ENCODE peak calls at places on chromosomes 6 and 20, in six cellular contexts. N is right lobe of liver, S is IMR-90, B is A549, E is esophagus squamous epithelium, J is heart left ventricle. O is an unnamed sample. For H3K9me3, the result is how much of the 10 kb centered on the place peaks cover.

GRCh38 chr6:71294121-71294523 is 5.5 kb downstream of the OGFRL1 start:
- DNase-seq in N (no peak), S (peak), B (no peak), E (no peak), J (no peak), O (no peak)

GRCh38 chr20:13220857-13221297 is at the start of gene ISM1:
- DNase-seq in N (peak), S (no peak), B (peak), E (no peak), J (peak), O (no peak)

GRCh38 chr6:35280903-35281302 is 16.7 kb upstream of the DEF6 start:
- DNase-seq in N (no peak), S (peak), B (no peak), E (no peak), J (no peak), O (no peak)

GRCh38 chr20:37535443-37536132 is 7.9 kb upstream of the BLCAP start:
- DNase-seq in N (peak), S (no peak), B (no peak), E (no peak), J (no peak), O (no peak)

GRCh38 chr6:49463612-49463967 is 420 bp downstream of the CENPQ start:
- DNase-seq in N (no peak), S (no peak), B (no peak), E (no peak), J (no peak), O (no peak)

GRCh38 chr6:17580518-17581048 is 19.5 kb upstream of the FAM8A1 start:
- DNase-seq in N (no peak), S (no peak), B (peak), E (no peak), J (peak), O (no peak)

GRCh38 chr20:1034420-1034799 is 32.3 kb upstream of the RSPO4 start:
- DNase-seq in N (no peak), S (no peak), B (no peak), E (no peak), J (no peak), O (no peak)

GRCh38 chr20:11246251-11246775 is 572.5 kb upstream of the JAG1 start:
- DNase-seq in N (no peak), S (no peak), B (no peak), E (no peak), J (no peak), O (no peak)

GRCh38 chr20:14582855-14583254 is 245.4 kb upstream of the FLRT3 start:
- DNase-seq in N (no peak), S (no peak), B (peak), E (no peak), J (no peak), O (no peak)

GRCh38 chr20:53028337-53029007 is 56.3 kb downstream of the TSHZ2 start:
- DNase-seq in N (no peak), S (no peak), B (no peak), E (no peak), J (no peak), O (no peak)

GRCh38 chr20:15763344-15763743 is 809.9 kb downstream of the KIF16B start:
- DNase-seq in N (no peak), S (peak), B (no peak), E (no peak), J (no peak), O (no peak)

GRCh38 chr6:38244873-38245272 is 394.9 kb downstream of the BTBD9 start:
- DNase-seq in N (no peak), S (no peak), B (no peak), E (no peak), J (no peak), O (no peak)

GRCh38 chr6:15901141-15902115 is 227.5 kb upstream of the MYLIP start:
- DNase-seq in N (no peak), S (no peak), B (no peak), E (no peak), J (no peak), O (peak)

GRCh38 chr20:5735845-5736530 is 14.2 kb upstream of the SHLD1 start:
- DNase-seq in N (no peak), S (peak), B (peak), E (no peak), J (no peak), O (no peak)

GRCh38 chr20:32678948-32679347 is 5.2 kb upstream of the C20orf203 start:
- DNase-seq in N (peak), S (peak), B (no peak), E (no peak), J (no peak), O (no peak)

GRCh38 chr6:142601427-142601826 is 299.6 kb downstream of the ADGRG6 start:
- DNase-seq in N (no peak), S (no peak), B (no peak), E (no peak), J (no peak), O (no peak)

GRCh38 chr20:53795170-53795569 is 201.5 kb upstream of the ZNF217 start:
- DNase-seq in N (no peak), S (peak), B (no peak), E (no peak), J (no peak), O (no peak)

GRCh38 chr20:45419188-45420091 is 3.5 kb downstream of the PIGT start:
- DNase-seq in N (peak), S (peak), B (peak), E (no peak), J (no peak), O (peak)

GRCh38 chr6:165876568-165876967 is 213.5 kb upstream of the PDE10A start:
- DNase-seq in N (peak), S (peak), B (no peak), E (no peak), J (no peak), O (peak)

GRCh38 chr6:17962436-17963031 is 24.9 kb downstream of the KIF13A start:
- DNase-seq in N (no peak), S (peak), B (peak), E (no peak), J (peak), O (peak)

GRCh38 chr20:32216396-32217142 is 8.9 kb downstream of the POFUT1 start:
- DNase-seq in N (peak), S (no peak), B (no peak), E (no peak), J (no peak), O (no peak)

DNA sequence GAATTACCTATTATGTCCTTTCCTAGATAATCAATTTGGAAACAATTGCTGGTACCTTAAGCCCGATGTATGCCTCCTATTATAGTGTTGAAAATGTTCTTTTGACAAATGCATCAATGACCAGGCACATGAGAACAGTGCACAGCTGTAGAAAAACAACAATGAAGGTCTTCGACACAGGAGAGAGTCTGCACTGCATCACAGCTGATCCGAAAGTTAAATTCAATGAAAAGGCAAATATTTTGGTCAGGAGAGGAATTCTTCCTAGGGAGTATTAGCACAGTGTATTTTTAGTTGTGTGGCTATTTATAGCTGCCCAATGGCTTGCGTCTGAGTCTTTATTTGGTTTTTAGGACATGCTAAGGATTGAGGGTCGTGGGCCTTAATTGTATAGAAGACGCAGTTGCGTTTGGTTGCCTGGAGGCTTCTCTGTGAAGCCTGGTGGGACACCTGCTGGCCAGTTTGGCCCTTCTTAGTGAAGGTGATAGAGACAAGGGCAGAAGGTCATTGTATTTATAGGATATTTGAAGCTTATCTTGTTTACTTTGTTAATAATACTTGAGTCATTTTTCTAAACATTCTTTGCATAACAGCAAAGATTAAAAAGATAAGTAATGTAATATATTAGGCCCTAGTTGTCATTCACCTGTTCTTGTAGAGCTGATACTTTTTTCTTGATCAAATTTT is 72.3 kb downstream of the CDYL start:
- DNase-seq in N (no peak), S (no peak), B (peak), E (no peak), J (no peak), O (no peak)
- H3K9me3 ChIP-seq in N (under half), S (under half), B (under half), E (under half), J (under half), O (under half)

GRCh38 chr6:158819977-158820632 is 937 bp upstream of the EZR start:
- DNase-seq in N (no peak), S (no peak), B (no peak), E (no peak), J (no peak), O (no peak)

GRCh38 chr6:158817298-158818007 is 1.7 kb downstream of the EZR start:
- DNase-seq in N (peak), S (peak), B (peak), E (no peak), J (no peak), O (peak)

GRCh38 chr6:158818580-158819212 is 472 bp downstream of the EZR start:
- DNase-seq in N (peak), S (peak), B (peak), E (no peak), J (peak), O (peak)

GRCh38 chr6:158818008-158818579 is 1.1 kb downstream of the EZR start:
- DNase-seq in N (peak), S (peak), B (peak), E (peak), J (peak), O (peak)

DNA sequence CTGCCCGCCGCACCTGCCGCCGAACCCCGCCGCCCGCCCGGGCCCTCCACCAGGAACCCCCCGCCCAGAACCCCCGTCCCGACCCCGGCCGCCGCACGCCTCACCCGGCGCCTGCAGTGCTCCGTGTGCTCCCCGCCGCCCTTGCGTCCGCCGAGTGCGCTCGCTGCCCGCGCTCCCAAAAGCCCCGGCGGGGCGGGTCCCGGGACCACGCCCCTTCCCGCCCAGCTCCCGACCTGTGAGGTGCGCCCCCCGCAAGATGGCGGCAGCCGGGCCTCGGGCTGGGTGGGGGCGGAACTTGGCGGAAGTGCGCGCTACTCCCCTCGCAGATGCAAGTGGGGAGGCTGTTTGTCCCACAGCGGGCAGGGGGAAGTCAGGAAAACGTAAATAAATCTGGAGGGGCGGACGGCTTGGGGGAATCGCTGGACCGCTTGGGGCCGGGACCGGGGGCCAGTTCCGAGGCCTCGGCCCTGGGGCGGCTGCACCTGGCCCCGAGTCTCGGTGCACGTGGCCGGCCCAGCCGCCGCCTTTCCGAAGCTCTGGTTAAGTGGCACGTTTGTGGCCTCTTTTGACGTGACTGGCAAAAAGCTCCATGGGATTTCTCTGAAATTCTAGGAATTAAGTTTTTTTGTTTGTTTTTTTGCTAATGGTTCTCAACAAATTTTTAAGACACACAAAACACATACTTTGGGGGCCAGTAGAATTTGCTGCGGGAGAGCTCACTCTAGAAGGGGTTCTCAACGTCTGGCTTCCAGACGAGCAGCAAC is at the start of gene EZR:
- DNase-seq in N (peak), S (peak), B (peak), E (no peak), J (peak), O (peak)
- TF ChIP-seq POLR2A in N (peak), S (peak), B (peak), E (peak), J (peak), O (peak)

DNA sequence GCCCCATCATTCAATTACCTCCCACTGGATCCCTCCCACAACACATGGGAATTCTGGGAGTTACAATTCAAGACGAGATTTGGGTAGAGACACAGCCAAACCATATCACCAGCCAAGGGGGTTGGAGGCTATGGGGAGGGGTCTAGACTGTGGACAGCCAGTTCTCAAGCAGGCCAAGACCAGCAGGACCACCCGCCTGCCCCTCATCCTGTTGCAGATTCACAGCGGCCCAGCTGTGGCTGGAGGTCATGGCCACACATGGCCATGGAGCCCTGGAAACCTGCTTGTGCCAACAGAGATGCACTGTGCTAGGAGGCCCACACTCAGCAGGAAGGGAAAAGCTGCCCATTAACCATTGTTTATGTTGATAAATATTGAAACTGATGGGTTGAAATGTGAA is 240.5 kb downstream of the TTLL2 start:
- DNase-seq in N (no peak), S (no peak), B (no peak), E (no peak), J (no peak), O (no peak)
- H3K9me3 ChIP-seq in N (under half), S (half or more), B (under half), E (under half), J (under half), O (under half)

GRCh38 chr6:164243012-164243610 is 828.6 kb downstream of the QKI start:
- DNase-seq in N (no peak), S (no peak), B (no peak), E (no peak), J (no peak), O (no peak)
- TF ChIP-seq POLR2A in N (no peak), S (no peak), B (no peak), E (no peak), J (no peak), O (no peak)

GRCh38 chr6:137211910-137212309 is 7.3 kb downstream of the IFNGR1 start:
- DNase-seq in N (no peak), S (no peak), B (no peak), E (no peak), J (no peak), O (no peak)
- H3K9me3 ChIP-seq in N (under half), S (under half), B (under half), E (under half), J (under half), O (under half)

GRCh38 chr6:33779895-33780294 is 9.0 kb downstream of the LEMD2 start:
- DNase-seq in N (no peak), S (no peak), B (no peak), E (no peak), J (peak), O (no peak)
- TF ChIP-seq POLR2A in N (no peak), S (no peak), B (no peak), E (no peak), J (no peak), O (no peak)

GRCh38 chr6:4872841-4873240 is 96.6 kb downstream of the CDYL start:
- DNase-seq in N (no peak), S (peak), B (no peak), E (no peak), J (no peak), O (no peak)
- H3K9me3 ChIP-seq in N (under half), S (under half), B (under half), E (under half), J (under half), O (under half)

O was measured in gastrocnemius medialis.